ENCODE peak calls at places on chromosomes 11 and 22, in seven cellular contexts. U, D, T, S, O, G and M are unnamed samples.

GRCh38 chr11:33772300-33772699 is 2.0 kb downstream of the FBXO3 start:
- DNase-seq in U (peak; percentile 12), D (no peak), T (no peak), S (no peak), O (no peak), G (peak; percentile 54), M (no peak)

GRCh38 chr11:95092549-95093324 is 3.1 kb downstream of the ENDOD1 start:
- DNase-seq in U (peak; percentile 86), D (no peak), T (peak; percentile 37), S (no peak), O (no peak), G (peak; percentile 33), M (peak; percentile 66)

GRCh38 chr11:69008774-69009440 is 4.1 kb downstream of the MRGPRF start:
- DNase-seq in U (peak; percentile 98), D (peak; percentile 55), T (peak; percentile 71), S (no peak), O (no peak), G (peak; percentile 86), M (peak; percentile 99)

GRCh38 chr11:556175-556699 is 4.3 kb downstream of the LMNTD2 start:
- DNase-seq in U (no peak), D (no peak), T (peak; percentile 53), S (no peak), O (no peak), G (no peak), M (no peak)

GRCh38 chr11:11498195-11498594 is 123.6 kb downstream of the GALNT18 start:
- DNase-seq in U (no peak), D (no peak), T (no peak), S (no peak), O (no peak), G (no peak), M (no peak)

GRCh38 chr11:41522391-41522790 is 62.9 kb upstream of the LRRC4C start:
- DNase-seq in U (no peak), D (no peak), T (no peak), S (no peak), O (no peak), G (no peak), M (no peak)

GRCh38 chr11:61290905-61291690 is 4.0 kb downstream of the VWCE start:
- DNase-seq in U (no peak), D (no peak), T (no peak), S (no peak), O (no peak), G (no peak), M (no peak)

GRCh38 chr11:123083623-123084029 is 21.7 kb upstream of the HSPA8 start:
- DNase-seq in U (peak; percentile 95), D (peak; percentile 94), T (peak; percentile 56), S (no peak), O (peak; percentile 25), G (peak; percentile 97), M (peak; percentile 97)

GRCh38 chr11:76910620-76911414 is 50.1 kb downstream of the ACER3 start:
- DNase-seq in U (no peak), D (peak; percentile 66), T (peak; percentile 35), S (no peak), O (no peak), G (no peak), M (peak; percentile 5)

GRCh38 chr11:30452842-30453241 is 129.9 kb downstream of the ARL14EP start:
- DNase-seq in U (no peak), D (no peak), T (no peak), S (no peak), O (no peak), G (no peak), M (no peak)

GRCh38 chr11:31412946-31413345 is 43.3 kb downstream of the DNAJC24 start:
- DNase-seq in U (peak; percentile 68), D (no peak), T (no peak), S (no peak), O (no peak), G (peak; percentile 10), M (peak; percentile 72)

GRCh38 chr11:102830328-102830727 is 13.1 kb downstream of the MMP3 start:
- DNase-seq in U (peak; percentile 39), D (no peak), T (no peak), S (no peak), O (no peak), G (no peak), M (peak; percentile 34)

GRCh38 chr22:22935546-22936157 is 48.0 kb downstream of the IGLL5 start:
- DNase-seq in U (no peak), D (no peak), T (no peak), S (peak; percentile 81), O (no peak), G (no peak), M (no peak)

GRCh38 chr22:39959640-39960447 is at the start of gene TMA7B:
- DNase-seq in U (peak; percentile 76), D (no peak), T (peak; percentile 83), S (no peak), O (no peak), G (peak; percentile 62), M (peak; percentile 60)